ENCODE peak calls at places on chromosomes 4 and X, in seven cellular contexts. One of them, this sample, is unnamed.

GRCh38 chr4:186299291-186299690 is 33.3 kb downstream of the F11 start:
- DNase-seq in AG10803: no peak
- DNase-seq in lower leg skin: no peak
- DNase-seq in NB4: no peak
- DNase-seq in cardiac fibroblast: no peak
- DNase-seq in GM13976: no peak
- DNase-seq in left lung: no peak
- DNase-seq in this sample: no peak

GRCh38 chr4:21901831-21902230 is 46.7 kb downstream of the KCNIP4 start:
- DNase-seq in AG10803: peak
- DNase-seq in lower leg skin: no peak
- DNase-seq in NB4: no peak
- DNase-seq in cardiac fibroblast: peak
- DNase-seq in GM13976: no peak
- DNase-seq in left lung: no peak
- DNase-seq in this sample: no peak

GRCh38 chr4:129240816-129241215 is 144.9 kb downstream of the C4orf33 start:
- DNase-seq in AG10803: no peak
- DNase-seq in lower leg skin: no peak
- DNase-seq in NB4: no peak
- DNase-seq in cardiac fibroblast: no peak
- DNase-seq in GM13976: no peak
- DNase-seq in left lung: no peak
- DNase-seq in this sample: no peak

GRCh38 chr4:38386654-38387188 is 277.3 kb upstream of the KLF3 start:
- DNase-seq in AG10803: no peak
- DNase-seq in lower leg skin: no peak
- DNase-seq in NB4: no peak
- DNase-seq in cardiac fibroblast: no peak
- DNase-seq in GM13976: no peak
- DNase-seq in left lung: no peak
- DNase-seq in this sample: no peak

GRCh38 chr4:183098080-183098722 is 856 bp upstream of the WWC2 start:
- DNase-seq in AG10803: peak
- DNase-seq in lower leg skin: peak
- DNase-seq in NB4: no peak
- DNase-seq in cardiac fibroblast: peak
- DNase-seq in GM13976: peak
- DNase-seq in left lung: peak
- DNase-seq in this sample: peak

GRCh38 chr4:108110450-108110849 is 58.3 kb downstream of the LEF1 start:
- DNase-seq in AG10803: no peak
- DNase-seq in lower leg skin: no peak
- DNase-seq in NB4: no peak
- DNase-seq in cardiac fibroblast: no peak
- DNase-seq in GM13976: no peak
- DNase-seq in left lung: no peak
- DNase-seq in this sample: no peak

GRCh38 chr4:173522160-173522873 is 7.7 kb downstream of the HAND2 start:
- DNase-seq in AG10803: peak
- DNase-seq in lower leg skin: peak
- DNase-seq in NB4: peak
- DNase-seq in cardiac fibroblast: peak
- DNase-seq in GM13976: peak
- DNase-seq in left lung: peak
- DNase-seq in this sample: no peak

GRCh38 chr4:1449833-1450741 is 43.8 kb upstream of the NKX1-1 start:
- DNase-seq in AG10803: no peak
- DNase-seq in lower leg skin: no peak
- DNase-seq in NB4: peak
- DNase-seq in cardiac fibroblast: no peak
- DNase-seq in GM13976: no peak
- DNase-seq in left lung: no peak
- DNase-seq in this sample: no peak

GRCh38 chr4:8191136-8191747 is 7.8 kb upstream of the SH3TC1 start:
- DNase-seq in AG10803: peak
- DNase-seq in lower leg skin: peak
- DNase-seq in NB4: peak
- DNase-seq in cardiac fibroblast: peak
- DNase-seq in GM13976: peak
- DNase-seq in left lung: peak
- DNase-seq in this sample: no peak

GRCh38 chrX:65607070-65607742 is 60.2 kb upstream of the MSN start:
- DNase-seq in AG10803: peak
- DNase-seq in lower leg skin: no peak
- DNase-seq in NB4: peak
- DNase-seq in cardiac fibroblast: peak
- DNase-seq in GM13976: no peak
- DNase-seq in left lung: no peak
- DNase-seq in this sample: no peak

GRCh38 chrX:3577551-3577950 is 135.9 kb downstream of the PRKX start:
- DNase-seq in AG10803: no peak
- DNase-seq in lower leg skin: no peak
- DNase-seq in NB4: no peak
- DNase-seq in cardiac fibroblast: no peak
- DNase-seq in GM13976: no peak
- DNase-seq in left lung: no peak
- DNase-seq in this sample: no peak

GRCh38 chr4:1899149-1900086 is 28.2 kb downstream of the NSD2 start:
- DNase-seq in AG10803: peak
- DNase-seq in lower leg skin: peak
- DNase-seq in NB4: peak
- DNase-seq in cardiac fibroblast: peak
- DNase-seq in GM13976: peak
- DNase-seq in left lung: peak
- DNase-seq in this sample: peak

GRCh38 chr4:37760840-37761239 is 65.6 kb upstream of the PGM2 start:
- DNase-seq in AG10803: no peak
- DNase-seq in lower leg skin: no peak
- DNase-seq in NB4: peak
- DNase-seq in cardiac fibroblast: no peak
- DNase-seq in GM13976: no peak
- DNase-seq in left lung: no peak
- DNase-seq in this sample: no peak

GRCh38 chrX:25296850-25297249 is 281.1 kb upstream of the ARX start:
- DNase-seq in AG10803: no peak
- DNase-seq in lower leg skin: no peak
- DNase-seq in NB4: no peak
- DNase-seq in cardiac fibroblast: no peak
- DNase-seq in GM13976: no peak
- DNase-seq in left lung: no peak
- DNase-seq in this sample: no peak

GRCh38 chrX:10897768-10898167 is 213.4 kb upstream of the HCCS start:
- DNase-seq in AG10803: no peak
- DNase-seq in lower leg skin: no peak
- DNase-seq in NB4: no peak
- DNase-seq in cardiac fibroblast: no peak
- DNase-seq in GM13976: no peak
- DNase-seq in left lung: no peak
- DNase-seq in this sample: no peak

GRCh38 chrX:9340619-9341304 is 124.1 kb upstream of the TBL1X start:
- DNase-seq in AG10803: peak
- DNase-seq in lower leg skin: peak
- DNase-seq in NB4: peak
- DNase-seq in cardiac fibroblast: peak
- DNase-seq in GM13976: peak
- DNase-seq in left lung: no peak
- DNase-seq in this sample: no peak

DNA sequence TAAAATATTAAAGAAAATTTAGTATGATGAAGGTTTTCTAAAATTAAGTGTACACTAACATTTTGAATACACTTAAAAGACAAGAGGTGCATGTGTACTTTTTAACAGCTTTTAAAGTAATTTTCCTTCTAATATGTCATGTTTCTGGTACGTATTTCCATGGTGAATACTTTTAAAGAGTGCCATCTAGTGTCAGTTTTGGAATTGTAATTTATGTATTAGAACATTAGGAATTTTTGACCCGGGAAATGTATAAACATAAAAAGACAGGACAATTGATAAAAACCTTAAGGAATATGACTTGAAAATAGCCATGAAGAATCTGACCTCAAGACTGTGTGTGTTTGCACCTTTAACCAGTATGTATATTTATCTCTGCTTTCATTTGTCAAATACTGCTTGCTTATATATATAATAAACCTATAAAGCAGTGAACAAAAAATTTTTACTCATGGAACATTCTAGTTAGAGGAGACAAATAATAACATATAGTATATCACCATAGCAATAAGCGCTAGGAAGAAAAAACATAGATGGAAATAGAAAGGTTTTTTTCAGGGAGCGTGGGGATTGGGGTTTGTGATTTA is 7.2 kb downstream of the GSTCD start:
- DNase-seq in AG10803: peak
- DNase-seq in lower leg skin: no peak
- DNase-seq in NB4: peak
- DNase-seq in cardiac fibroblast: peak
- DNase-seq in GM13976: no peak
- DNase-seq in left lung: no peak
- DNase-seq in this sample: no peak
- TF ChIP-seq CTCF in AG10803: peak
- TF ChIP-seq CTCF in lower leg skin: no peak
- TF ChIP-seq CTCF in NB4: no peak
- TF ChIP-seq CTCF in cardiac fibroblast: peak
- TF ChIP-seq CTCF in GM13976: no peak
- TF ChIP-seq CTCF in left lung: peak
- TF ChIP-seq CTCF in this sample: peak

DNA sequence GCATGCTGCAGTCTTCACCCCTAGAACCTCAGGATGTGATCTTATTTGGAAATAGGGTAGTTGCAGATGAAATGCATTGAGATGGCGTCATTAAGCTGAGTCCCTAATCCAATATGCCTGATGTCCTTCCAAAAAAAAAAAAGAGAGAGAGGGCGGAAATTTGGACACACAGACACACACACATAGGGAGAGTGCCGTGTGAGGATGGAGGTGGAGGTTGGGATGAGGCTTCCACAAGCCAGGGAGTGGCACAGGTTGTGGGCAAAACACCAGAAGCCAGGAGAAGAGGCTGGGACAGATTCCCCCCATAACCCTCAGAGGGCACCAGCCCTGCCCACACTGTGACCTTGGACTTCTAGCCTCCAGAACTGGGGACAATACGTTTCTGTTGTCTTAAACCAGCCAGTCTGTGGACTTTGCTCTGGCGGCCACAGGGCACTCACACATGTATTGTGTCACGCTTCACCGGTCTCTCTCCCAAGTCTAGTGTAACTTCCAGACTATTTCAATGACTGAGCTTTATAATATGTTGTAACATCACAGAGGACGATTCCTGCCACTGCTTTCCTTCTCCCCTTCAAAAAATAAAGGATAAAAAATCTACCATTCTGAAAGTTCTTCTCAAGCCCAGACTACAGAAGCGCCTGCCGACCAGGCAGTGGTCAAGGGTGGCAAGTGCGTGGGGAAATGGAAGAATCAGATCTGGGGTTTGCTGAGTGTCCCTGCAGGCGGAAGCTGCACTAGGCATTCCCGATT is 35.8 kb upstream of the MAN2B2 start:
- DNase-seq in AG10803: no peak
- DNase-seq in lower leg skin: no peak
- DNase-seq in NB4: no peak
- DNase-seq in cardiac fibroblast: no peak
- DNase-seq in GM13976: no peak
- DNase-seq in left lung: no peak
- DNase-seq in this sample: no peak
- TF ChIP-seq CTCF in AG10803: no peak
- TF ChIP-seq CTCF in lower leg skin: no peak
- TF ChIP-seq CTCF in NB4: no peak
- TF ChIP-seq CTCF in cardiac fibroblast: no peak
- TF ChIP-seq CTCF in GM13976: no peak
- TF ChIP-seq CTCF in left lung: no peak
- TF ChIP-seq CTCF in this sample: no peak

DNA sequence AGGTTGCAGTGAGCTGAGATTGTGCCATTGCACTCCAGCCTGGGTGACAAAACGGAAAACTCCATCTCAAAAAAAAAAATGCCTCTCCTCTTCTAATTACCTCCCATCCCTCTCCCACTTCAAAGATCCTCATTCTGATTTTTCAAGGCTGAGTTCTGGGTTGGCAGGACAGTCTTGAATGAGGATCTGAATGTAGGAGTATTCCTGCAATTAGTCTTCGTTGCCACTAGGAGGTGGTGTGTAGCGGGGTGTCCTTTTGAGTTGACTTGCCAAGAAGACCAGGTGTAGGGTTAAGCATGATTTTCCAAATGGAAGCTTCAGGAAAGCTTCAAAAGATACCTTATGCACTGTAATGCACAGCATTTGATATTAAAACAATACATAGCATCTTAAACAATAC is 169.9 kb downstream of the ASMT start:
- DNase-seq in AG10803: no peak
- DNase-seq in lower leg skin: no peak
- DNase-seq in NB4: no peak
- DNase-seq in cardiac fibroblast: no peak
- DNase-seq in GM13976: no peak
- DNase-seq in left lung: no peak
- DNase-seq in this sample: no peak
- TF ChIP-seq CTCF in AG10803: no peak
- TF ChIP-seq CTCF in lower leg skin: no peak
- TF ChIP-seq CTCF in NB4: peak
- TF ChIP-seq CTCF in cardiac fibroblast: peak
- TF ChIP-seq CTCF in GM13976: no peak
- TF ChIP-seq CTCF in left lung: no peak
- TF ChIP-seq CTCF in this sample: no peak

GRCh38 chrX:12972239-12972638 is 2.7 kb upstream of the TMSB4X start:
- DNase-seq in AG10803: no peak
- DNase-seq in lower leg skin: no peak
- DNase-seq in NB4: peak
- DNase-seq in cardiac fibroblast: peak
- DNase-seq in GM13976: no peak
- DNase-seq in left lung: no peak
- DNase-seq in this sample: no peak

GRCh38 chrX:12972867-12973560 is 1.9 kb upstream of the TMSB4X start:
- DNase-seq in AG10803: no peak
- DNase-seq in lower leg skin: no peak
- DNase-seq in NB4: no peak
- DNase-seq in cardiac fibroblast: peak
- DNase-seq in GM13976: no peak
- DNase-seq in left lung: no peak
- DNase-seq in this sample: no peak

GRCh38 chrX:12967711-12968465 is 7.0 kb upstream of the TMSB4X start:
- DNase-seq in AG10803: no peak
- DNase-seq in lower leg skin: no peak
- DNase-seq in NB4: peak
- DNase-seq in cardiac fibroblast: no peak
- DNase-seq in GM13976: no peak
- DNase-seq in left lung: no peak
- DNase-seq in this sample: no peak

GRCh38 chrX:12971282-12972003 is 3.5 kb upstream of the TMSB4X start:
- DNase-seq in AG10803: no peak
- DNase-seq in lower leg skin: no peak
- DNase-seq in NB4: no peak
- DNase-seq in cardiac fibroblast: no peak
- DNase-seq in GM13976: no peak
- DNase-seq in left lung: no peak
- DNase-seq in this sample: no peak

DNA sequence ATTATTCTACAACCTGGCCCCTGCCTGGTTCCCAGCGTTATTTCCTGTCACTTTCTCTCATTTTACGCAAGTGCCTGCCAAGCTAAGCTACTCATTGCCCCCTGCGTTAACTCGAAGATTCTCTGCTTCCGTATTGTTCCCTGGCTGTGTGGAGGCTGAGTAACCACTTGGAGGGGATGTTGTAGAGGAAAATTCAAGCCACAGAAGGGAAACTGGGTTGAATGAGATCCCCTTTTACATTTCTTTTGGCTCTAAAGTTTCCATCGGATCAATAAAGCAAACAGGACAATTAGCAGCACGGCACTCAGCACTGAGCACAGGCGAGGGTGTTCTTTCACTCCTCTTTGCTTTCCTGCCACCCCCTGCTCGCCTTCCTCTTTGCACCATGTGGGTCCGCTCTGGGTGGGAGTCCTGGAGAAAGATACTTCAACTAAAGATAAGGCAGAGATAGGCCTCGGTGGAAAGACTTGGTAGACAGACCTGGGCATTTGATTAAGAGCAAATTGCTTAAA is 4.2 kb upstream of the TMSB4X start:
- DNase-seq in AG10803: peak
- DNase-seq in lower leg skin: no peak
- DNase-seq in NB4: peak
- DNase-seq in cardiac fibroblast: peak
- DNase-seq in GM13976: no peak
- DNase-seq in left lung: no peak
- DNase-seq in this sample: no peak
- TF ChIP-seq CTCF in AG10803: peak
- TF ChIP-seq CTCF in lower leg skin: no peak
- TF ChIP-seq CTCF in NB4: peak
- TF ChIP-seq CTCF in cardiac fibroblast: peak
- TF ChIP-seq CTCF in GM13976: no peak
- TF ChIP-seq CTCF in left lung: peak
- TF ChIP-seq CTCF in this sample: no peak